ENCODE peak calls at places on chromosome 21, in ten cellular contexts. M is A549, G is HepG2, T is K562, B is ovary, I is stomach, E is suprapubic skin, Y is H1, V is transverse colon, H is sigmoid colon. F is an unnamed sample.

GRCh38 chr21:41642399-41642798 is 124.5 kb downstream of the RIPK4 start:
- DNase-seq in M (no peak), G (peak; percentile 14), T (no peak), B (peak; percentile 1), I (no peak), E (no peak), Y (no peak), V (no peak), H (no peak), F (no peak)

GRCh38 chr21:26836546-26836945 is 8.7 kb downstream of the ADAMTS1 start:
- DNase-seq in M (no peak), G (no peak), T (no peak), B (no peak), I (no peak), E (no peak), Y (no peak), V (no peak), H (no peak), F (no peak)

GRCh38 chr21:32955307-32955937 is 70.3 kb upstream of the OLIG2 start:
- DNase-seq in M (no peak), G (no peak), T (no peak), B (no peak), I (no peak), E (no peak), Y (no peak), V (no peak), H (no peak), F (no peak)

GRCh38 chr21:33643658-33644311 is 1.5 kb downstream of the ITSN1 start:
- DNase-seq in M (no peak), G (peak; percentile 26), T (no peak), B (no peak), I (no peak), E (no peak), Y (no peak), V (no peak), H (no peak), F (no peak)

GRCh38 chr21:31732891-31733520 is 1.1 kb upstream of the SCAF4 start:
- DNase-seq in M (peak; percentile 5), G (peak; percentile 15), T (peak; percentile 39), B (peak; percentile 41), I (no peak), E (no peak), Y (no peak), V (peak; percentile 20), H (peak; percentile 66), F (no peak)

GRCh38 chr21:34890724-34891609 is 158.1 kb downstream of the RUNX1 start:
- DNase-seq in M (no peak), G (no peak), T (no peak), B (peak; percentile 50), I (no peak), E (no peak), Y (no peak), V (peak; percentile 30), H (peak; percentile 75), F (no peak)

GRCh38 chr21:40422851-40423635 is 423.9 kb downstream of the DSCAM start:
- DNase-seq in M (no peak), G (no peak), T (no peak), B (no peak), I (no peak), E (no peak), Y (no peak), V (no peak), H (no peak), F (no peak)

GRCh38 chr21:41845310-41846032 is 33.7 kb downstream of the PRDM15 start:
- DNase-seq in M (no peak), G (no peak), T (peak; percentile 59), B (no peak), I (no peak), E (no peak), Y (no peak), V (no peak), H (peak; percentile 49), F (no peak)

GRCh38 chr21:41927727-41928409 is 25.9 kb downstream of the C2CD2 start:
- DNase-seq in M (no peak), G (no peak), T (no peak), B (no peak), I (no peak), E (no peak), Y (no peak), V (no peak), H (peak; percentile 61), F (no peak)

GRCh38 chr21:16287060-16287459 is 557.3 kb downstream of the USP25 start:
- DNase-seq in M (no peak), G (no peak), T (no peak), B (no peak), I (no peak), E (no peak), Y (no peak), V (no peak), H (no peak), F (no peak)

GRCh38 chr21:23949493-23949892 is 1657.8 kb downstream of the MRPL39 start:
- DNase-seq in M (no peak), G (no peak), T (no peak), B (no peak), I (no peak), E (no peak), Y (no peak), V (no peak), H (no peak), F (no peak)

GRCh38 chr21:35697321-35697808 is 363.0 kb downstream of the SETD4 start:
- DNase-seq in M (no peak), G (no peak), T (no peak), B (peak; percentile 87), I (peak; percentile 71), E (peak; percentile 63), Y (no peak), V (peak; percentile 46), H (peak; percentile 74), F (peak; percentile 76)

GRCh38 chr21:31182231-31183129 is 144.2 kb upstream of the KRTAP19-8 start:
- DNase-seq in M (no peak), G (no peak), T (no peak), B (no peak), I (no peak), E (no peak), Y (no peak), V (no peak), H (no peak), F (no peak)

GRCh38 chr21:34639882-34640788 is 25.2 kb upstream of the RCAN1 start:
- DNase-seq in M (no peak), G (no peak), T (peak; percentile 62), B (no peak), I (no peak), E (no peak), Y (no peak), V (no peak), H (no peak), F (no peak)

GRCh38 chr21:36159356-36159921 is 2.8 kb downstream of the DOP1B start:
- DNase-seq in M (no peak), G (no peak), T (no peak), B (no peak), I (peak; percentile 50), E (no peak), Y (no peak), V (peak; percentile 74), H (no peak), F (no peak)

DNA sequence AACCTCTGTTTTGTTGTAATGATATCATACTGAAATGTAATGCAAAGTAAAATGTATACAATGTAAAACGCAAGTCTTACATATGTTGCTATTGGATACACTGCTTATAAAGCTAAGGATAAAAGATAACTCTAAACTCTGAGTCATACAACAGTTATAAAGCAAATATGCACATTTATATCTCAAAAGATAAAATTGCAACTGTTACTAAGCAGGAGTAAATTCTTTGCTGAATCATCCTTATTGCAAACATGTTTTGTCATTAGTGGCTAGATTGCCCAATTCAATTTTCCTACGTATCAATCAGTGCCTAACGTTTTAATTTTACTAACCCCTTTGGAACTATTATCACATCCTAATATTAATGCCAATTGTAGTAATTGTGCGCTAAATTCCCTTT is 762.9 kb downstream of the LTN1 start:
- DNase-seq in M (no peak), G (no peak), T (no peak), B (no peak), I (no peak), E (no peak), Y (no peak), V (no peak), H (no peak), F (no peak)
- TF ChIP-seq EP300 in M (no peak), G (no peak), T (no peak), B (no peak), I (no peak), E (no peak), Y (no peak), V (no peak), H (no peak), F (no peak)

GRCh38 chr21:46226146-46226545 is 2.4 kb downstream of the LSS start:
- DNase-seq in M (no peak), G (no peak), T (no peak), B (no peak), I (no peak), E (peak; percentile 35), Y (no peak), V (no peak), H (peak; percentile 72), F (no peak)

GRCh38 chr21:46229133-46229922 is 754 bp upstream of the LSS start:
- DNase-seq in M (peak; percentile 16), G (peak; percentile 37), T (peak; percentile 74), B (peak; percentile 76), I (no peak), E (peak; percentile 85), Y (peak; percentile 10), V (no peak), H (peak; percentile 74), F (no peak)

GRCh38 chr21:46228345-46229051 is at the start of gene LSS:
- DNase-seq in M (peak; percentile 90), G (peak; percentile 95), T (peak; percentile 99), B (peak; percentile 98), I (peak; percentile 98), E (peak; percentile 98), Y (peak; percentile 95), V (peak; percentile 99), H (peak; percentile 99), F (peak; percentile 91)

GRCh38 chr21:46226920-46227599 is 1.5 kb downstream of the LSS start:
- DNase-seq in M (no peak), G (no peak), T (no peak), B (no peak), I (no peak), E (peak; percentile 60), Y (no peak), V (no peak), H (peak; percentile 59), F (no peak)

GRCh38 chr21:46227811-46228344 is 696 bp downstream of the LSS start:
- DNase-seq in M (no peak), G (no peak), T (no peak), B (no peak), I (no peak), E (peak; percentile 57), Y (no peak), V (no peak), H (peak; percentile 67), F (no peak)
- H3K27ac ChIP-seq in M (peak overlapping the region; percentile 87), G (peak overlapping the region; percentile 64), T (peak overlapping the region; percentile 57), B (peak overlapping the region; percentile 81), I (peak overlapping the region; percentile 94), E (peak overlapping the region; percentile 82), Y (peak overlapping the region; percentile 54), V (peak overlapping the region; percentile 93), H (peak overlapping the region; percentile 89), F (peak overlapping the region; percentile 82)

GRCh38 chr21:38619865-38620513 is 121.7 kb upstream of the ERG start:
- DNase-seq in M (no peak), G (no peak), T (no peak), B (peak; percentile 82), I (no peak), E (no peak), Y (no peak), V (no peak), H (no peak), F (no peak)
- TF ChIP-seq POLR2A in M (no peak), G (no peak), T (no peak), B (no peak), I (no peak), E (no peak), Y (no peak), V (no peak), H (no peak), F (no peak)

GRCh38 chr21:28615276-28615675 is 377.4 kb downstream of the LTN1 start:
- DNase-seq in M (no peak), G (no peak), T (no peak), B (no peak), I (no peak), E (no peak), Y (no peak), V (no peak), H (no peak), F (no peak)
- TF ChIP-seq EP300 in M (no peak), G (no peak), T (no peak), B (no peak), I (no peak), E (no peak), Y (no peak), V (no peak), H (no peak), F (no peak)

F was measured in tibial nerve.